ENCODE peak calls at places on chromosome 22, in four cellular contexts. A is ELR; W is GM13976; Y is activated CD4-positive, alpha-beta T cell treated with anti-CD3 and anti-CD28 coated beads, Interleukin-2, amount 50 U/mL, for 24 hours. L is an unnamed sample.

GRCh38 chr22:38273135-38273761 is 438 bp upstream of the TMEM184B start:
- DNase-seq in A (no peak), W (no peak), Y (no peak), L (no peak)

GRCh38 chr22:49147617-49148175 is 680.0 kb downstream of the BRD1 start:
- DNase-seq in A (no peak), Y (no peak), W (no peak), L (no peak)

GRCh38 chr22:43439368-43440102 is 27.7 kb downstream of the MPPED1 start:
- DNase-seq in Y (no peak), W (no peak), A (no peak), L (no peak)

GRCh38 chr22:37197451-37198289 is 9.6 kb upstream of the C1QTNF6 start:
- DNase-seq in A (peak; percentile 91), W (no peak), Y (no peak), L (no peak)

GRCh38 chr22:41380993-41381328 is 781 bp upstream of the TEF start:
- DNase-seq in W (no peak), A (peak; percentile 77), Y (no peak), L (no peak)

GRCh38 chr22:26547426-26547825 is 35.2 kb upstream of the TFIP11 start:
- DNase-seq in Y (no peak), A (peak; percentile 69), W (no peak), L (no peak)

GRCh38 chr22:17860220-17860965 is 86.1 kb upstream of the BID start:
- DNase-seq in Y (no peak), A (no peak), W (no peak), L (no peak)

GRCh38 chr22:30781271-30781875 is 86.7 kb downstream of the OSBP2 start:
- DNase-seq in W (no peak), A (peak; percentile 46), Y (no peak), L (no peak)

GRCh38 chr22:43658823-43659222 is 153.3 kb downstream of the EFCAB6 start:
- DNase-seq in Y (no peak), A (no peak), W (no peak), L (no peak)

GRCh38 chr22:44623771-44624510 is 78.1 kb upstream of the PRR5 start:
- DNase-seq in W (no peak), Y (no peak), A (peak; percentile 34), L (no peak)

GRCh38 chr22:48670747-48671146 is 1156.9 kb downstream of the BRD1 start:
- DNase-seq in Y (no peak), A (no peak), W (no peak), L (no peak)

L was measured in activated CD4-positive, CD25-positive, alpha-beta regulatory T cell.